ENCODE peak calls at places on chromosomes 1 and 21, in ten cellular contexts. S is stomach, M is psoas muscle, B is HCT116, H is tibial artery, J is AG09309, O is fibroblast of pulmonary artery, F is heart right ventricle, Z is astrocyte of the spinal cord, P is heart left ventricle. R is an unnamed sample.
A peak's percentile ranks its signal among the peaks of the same experiment; 100 is the strongest.

GRCh38 chr1:225963735-225964530 is 22.9 kb upstream of the LEFTY2 start:
- DNase-seq in S (no peak), M (no peak), B (no peak), H (peak; percentile 27), J (no peak), O (no peak), F (no peak), Z (no peak), P (no peak), R (no peak)

GRCh38 chr1:169550294-169550693 is 36.0 kb downstream of the F5 start:
- DNase-seq in S (no peak), M (no peak), B (peak; percentile 40), H (no peak), J (no peak), O (peak; percentile 77), F (no peak), Z (peak; percentile 53), P (no peak), R (no peak)

GRCh38 chr1:244013100-244013499 is 38.0 kb upstream of the ZBTB18 start:
- DNase-seq in S (no peak), M (no peak), B (no peak), H (no peak), J (no peak), O (no peak), F (no peak), Z (no peak), P (no peak), R (no peak)

GRCh38 chr1:51575406-51576084 is 41.3 kb upstream of the OSBPL9 start:
- DNase-seq in S (no peak), M (no peak), B (no peak), H (no peak), J (no peak), O (peak; percentile 70), F (no peak), Z (peak; percentile 57), P (no peak), R (no peak)

GRCh38 chr1:234617986-234618725 is 8.2 kb upstream of the IRF2BP2 start:
- DNase-seq in S (no peak), M (no peak), B (no peak), H (no peak), J (peak; percentile 88), O (peak; percentile 89), F (no peak), Z (peak; percentile 75), P (no peak), R (no peak)

GRCh38 chr21:42590431-42591131 is 62.8 kb upstream of the PDE9A start:
- DNase-seq in S (no peak), M (no peak), B (no peak), H (no peak), J (no peak), O (no peak), F (no peak), Z (no peak), P (no peak), R (no peak)

GRCh38 chr21:41419921-41420862 is 5.8 kb upstream of the MX1 start:
- DNase-seq in S (peak; percentile 83), M (peak; percentile 83), B (peak; percentile 23), H (peak; percentile 92), J (peak; percentile 41), O (peak; percentile 87), F (peak; percentile 80), Z (peak; percentile 90), P (peak; percentile 84), R (peak; percentile 91)

GRCh38 chr1:196078691-196079090 is 529.5 kb downstream of the KCNT2 start:
- DNase-seq in S (no peak), M (no peak), B (no peak), H (no peak), J (no peak), O (peak; percentile 35), F (no peak), Z (peak; percentile 20), P (no peak), R (no peak)

GRCh38 chr1:204337047-204337446 is 22.7 kb downstream of the PLEKHA6 start:
- DNase-seq in S (no peak), M (no peak), B (no peak), H (no peak), J (no peak), O (no peak), F (no peak), Z (no peak), P (no peak), R (no peak)

GRCh38 chr1:61221642-61222041 is 139.3 kb downstream of the NFIA start:
- DNase-seq in S (no peak), M (no peak), B (no peak), H (no peak), J (no peak), O (peak; percentile 68), F (no peak), Z (no peak), P (no peak), R (no peak)

GRCh38 chr1:215845224-215845902 is 278.3 kb downstream of the KCTD3 start:
- DNase-seq in S (no peak), M (no peak), B (peak; percentile 16), H (no peak), J (peak; percentile 8), O (peak; percentile 62), F (no peak), Z (peak; percentile 84), P (no peak), R (no peak)

GRCh38 chr1:15139654-15140350 is 13.7 kb upstream of the TMEM51 start:
- DNase-seq in S (peak; percentile 78), M (no peak), B (peak; percentile 56), H (no peak), J (no peak), O (no peak), F (peak; percentile 35), Z (no peak), P (no peak), R (no peak)

GRCh38 chr1:34013958-34014737 is 150.3 kb downstream of the HMGB4 start:
- DNase-seq in S (no peak), M (no peak), B (peak; percentile 28), H (no peak), J (no peak), O (no peak), F (peak; percentile 33), Z (no peak), P (peak; percentile 67), R (peak; percentile 75)

GRCh38 chr1:8055973-8056372 is 29.9 kb upstream of the ERRFI1 start:
- DNase-seq in S (no peak), M (no peak), B (peak; percentile 70), H (no peak), J (peak; percentile 57), O (peak; percentile 83), F (no peak), Z (peak; percentile 81), P (no peak), R (no peak)

DNA sequence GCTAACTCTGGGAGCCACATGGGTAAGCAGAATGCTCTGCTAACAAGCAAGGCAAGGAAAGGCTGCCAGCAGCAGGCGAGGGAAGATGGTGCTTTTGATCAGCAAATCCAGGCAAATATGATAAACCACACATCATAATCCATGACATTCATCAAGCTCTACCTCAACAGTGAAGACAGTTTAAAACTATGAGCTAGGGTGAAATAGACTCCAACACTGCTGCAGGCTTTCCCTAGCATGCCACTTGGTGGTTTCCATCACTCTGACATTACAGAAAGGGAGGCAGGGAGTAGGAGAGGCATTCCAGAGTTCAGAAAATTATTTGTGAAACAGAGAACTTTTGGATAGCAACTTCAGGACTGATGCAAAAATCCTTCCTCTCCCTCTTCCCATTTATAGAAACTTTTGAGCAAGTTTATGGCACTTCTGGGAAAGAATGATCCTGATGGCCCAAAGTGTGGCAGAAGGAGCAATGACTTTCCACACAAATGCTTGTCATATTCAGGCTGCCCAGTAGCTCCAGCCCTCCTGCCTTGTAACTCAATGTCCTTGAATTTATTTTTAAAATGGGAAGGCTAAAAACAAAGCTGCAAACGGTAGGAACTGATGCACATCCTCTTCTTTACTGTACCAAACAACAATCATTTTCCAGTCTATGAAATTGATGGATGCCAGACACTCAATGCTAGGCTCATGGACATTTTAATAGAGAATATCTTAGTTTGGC is 70.8 kb downstream of the SMYD2 start:
- DNase-seq in S (no peak), M (no peak), B (no peak), H (no peak), J (no peak), O (no peak), F (no peak), Z (no peak), P (no peak), R (no peak)
- TF ChIP-seq CTCF in S (no peak), M (no peak), B (no peak), H (no peak), J (no peak), O (no peak), F (no peak), Z (no peak), P (no peak), R (no peak)

GRCh38 chr1:214645712-214646111 is 42.7 kb downstream of the CENPF start:
- DNase-seq in S (no peak), M (no peak), B (no peak), H (no peak), J (no peak), O (no peak), F (no peak), Z (no peak), P (no peak), R (no peak)

GRCh38 chr1:214648776-214649175 is 45.8 kb downstream of the CENPF start:
- DNase-seq in S (no peak), M (no peak), B (no peak), H (no peak), J (no peak), O (no peak), F (no peak), Z (no peak), P (no peak), R (no peak)

GRCh38 chr1:214650664-214651063 is 47.7 kb downstream of the CENPF start:
- DNase-seq in S (no peak), M (no peak), B (no peak), H (no peak), J (no peak), O (no peak), F (no peak), Z (no peak), P (no peak), R (no peak)
- TF ChIP-seq CTCF in S (no peak), M (no peak), B (no peak), H (no peak), J (no peak), O (no peak), F (no peak), Z (no peak), P (no peak), R (no peak)

GRCh38 chr1:54407201-54407956 is 1.2 kb upstream of the SSBP3 start:
- DNase-seq in S (peak; percentile 75), M (peak; percentile 47), B (peak; percentile 94), H (peak; percentile 77), J (peak; percentile 85), O (peak; percentile 97), F (no peak), Z (peak; percentile 94), P (no peak), R (no peak)
- TF ChIP-seq CTCF in S (no peak), M (no peak), B (no peak), H (no peak), J (no peak), O (no peak), F (no peak), Z (no peak), P (no peak), R (no peak)

DNA sequence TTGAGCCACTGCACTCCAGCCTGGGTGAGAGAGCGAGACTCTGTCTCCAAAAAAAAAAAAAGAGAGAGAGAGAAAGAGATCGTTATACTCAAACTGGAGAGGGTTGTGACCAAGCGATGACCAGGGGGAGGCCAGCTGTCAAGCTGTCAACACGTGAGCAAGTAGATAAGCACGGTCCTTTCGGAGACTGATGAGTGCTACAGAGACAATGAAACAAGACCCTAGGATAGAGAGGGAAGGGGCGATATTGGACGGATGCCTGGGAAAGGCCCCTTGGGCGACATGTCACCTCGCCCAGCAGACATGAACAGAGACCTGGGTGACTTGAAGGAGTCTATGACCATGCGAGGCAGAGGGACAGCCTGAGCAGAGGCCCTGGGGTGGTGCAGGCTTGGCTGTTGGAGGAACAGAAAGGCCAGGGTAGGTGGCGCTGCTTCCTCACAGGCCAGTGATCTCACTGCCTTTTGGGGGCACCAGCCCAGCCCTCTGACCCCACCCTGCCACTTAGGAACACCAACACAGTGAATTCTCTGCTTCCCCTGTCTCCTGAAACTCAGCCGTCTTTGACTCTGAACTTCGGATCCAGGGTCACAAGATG is 100.8 kb upstream of the IFFO2 start:
- DNase-seq in S (no peak), M (no peak), B (no peak), H (no peak), J (no peak), O (no peak), F (no peak), Z (no peak), P (no peak), R (no peak)
- TF ChIP-seq CTCF in S (no peak), M (no peak), B (peak; percentile 2), H (no peak), J (no peak), O (no peak), F (no peak), Z (no peak), P (no peak), R (no peak)

R was measured in osteocyte.